ENCODE peak calls at places on chromosomes 3 and 15, in four cellular contexts. D is endodermal cell, T is fibroblast of lung, C is WERI-Rb-1. G is an unnamed sample.

GRCh38 chr15:67805871-67806538 is 19.3 kb upstream of the SKOR1 start:
- DNase-seq in D (no peak), C (no peak), T (no peak), G (no peak)

GRCh38 chr3:113695426-113695817 is 1.0 kb downstream of the USF3 start:
- DNase-seq in T (peak; percentile 44), C (no peak), D (no peak), G (no peak)

GRCh38 chr3:67388738-67389137 is 265.7 kb downstream of the SUCLG2 start:
- DNase-seq in T (no peak), C (no peak), D (no peak), G (no peak)

GRCh38 chr3:156509209-156510174 is 45.4 kb downstream of the SSR3 start:
- DNase-seq in D (no peak), C (no peak), T (peak; percentile 76), G (no peak)

GRCh38 chr3:144187531-144188230 is 216.1 kb downstream of the DIPK2A start:
- DNase-seq in D (no peak), C (no peak), T (peak; percentile 77), G (no peak)

GRCh38 chr15:84006467-84006866 is 229.1 kb upstream of the GOLGA6L4 start:
- DNase-seq in T (no peak), C (no peak), D (no peak), G (no peak)

GRCh38 chr15:78264304-78265136 is at the start of gene DNAJA4:
- DNase-seq in C (no peak), D (peak; percentile 74), T (peak; percentile 43), G (no peak)

GRCh38 chr3:95333826-95334225 is 1271.0 kb downstream of the NSUN3 start:
- DNase-seq in T (no peak), C (no peak), D (no peak), G (peak; percentile 36)

GRCh38 chr3:141769171-141769894 is 6.1 kb downstream of the GRK7 start:
- DNase-seq in D (peak; percentile 56), C (no peak), T (no peak), G (no peak)

GRCh38 chr15:35444557-35445204 is 101.3 kb downstream of the DPH6 start:
- DNase-seq in D (no peak), T (peak; percentile 77), C (no peak), G (peak; percentile 72)

GRCh38 chr15:37783290-37783689 is 151.2 kb upstream of the TMCO5A start:
- DNase-seq in D (no peak), T (peak; percentile 25), C (no peak), G (no peak)

GRCh38 chr15:69107025-69107620 is 53.3 kb upstream of the GLCE start:
- DNase-seq in T (no peak), C (no peak), D (no peak), G (no peak)

DNA sequence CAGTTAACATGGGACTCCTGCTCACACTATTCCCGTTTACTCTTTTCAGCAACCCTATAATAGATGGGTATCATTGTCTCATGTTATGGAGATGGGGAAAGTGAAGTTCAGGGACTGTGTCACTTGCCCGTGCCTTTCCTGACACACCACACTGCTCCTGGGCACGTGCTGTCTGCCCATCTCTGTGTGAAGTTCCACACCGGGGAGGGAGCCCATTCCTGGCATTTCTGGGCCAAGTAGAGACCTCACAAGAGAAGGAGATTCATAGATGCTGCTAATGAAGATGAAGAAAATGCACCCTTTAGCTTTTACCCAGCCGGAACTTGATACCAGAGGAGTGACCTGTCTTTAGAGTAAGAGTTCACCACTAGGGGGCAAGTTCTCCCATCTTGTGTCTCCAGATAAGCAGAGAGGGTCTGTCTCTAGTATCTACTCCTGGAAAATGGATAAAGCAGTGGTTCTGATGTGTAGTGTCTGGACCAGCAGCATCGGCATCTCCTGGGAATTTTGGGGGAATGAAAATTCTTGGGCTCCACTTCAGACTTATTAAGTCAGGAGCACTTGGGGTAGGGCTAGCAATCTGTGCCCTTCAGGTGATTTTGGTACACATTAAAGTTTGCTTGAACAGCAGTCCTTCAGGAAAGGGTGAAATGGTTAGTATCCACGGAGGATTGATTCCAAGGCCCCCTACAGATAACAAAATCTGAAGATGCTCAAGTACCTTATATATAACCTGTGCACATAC is 2.0 kb upstream of the TOPBP1 start:
- DNase-seq in C (peak; percentile 47), D (peak; percentile 70), T (peak; percentile 56), G (peak; percentile 61)
- H3K27ac ChIP-seq in C (no peak overlapping the region), D (no peak overlapping the region), T (no peak overlapping the region), G (no peak overlapping the region)

GRCh38 chr3:56771376-56771775 is 30.4 kb downstream of the ARHGEF3 start:
- DNase-seq in C (no peak), D (no peak), T (no peak), G (no peak)

GRCh38 chr3:56772926-56773587 is 28.7 kb downstream of the ARHGEF3 start:
- DNase-seq in C (no peak), T (no peak), D (no peak), G (no peak)

GRCh38 chr3:56775931-56776461 is 25.8 kb downstream of the ARHGEF3 start:
- DNase-seq in C (no peak), D (no peak), T (peak; percentile 39), G (no peak)

GRCh38 chr3:56775356-56775914 is 26.3 kb downstream of the ARHGEF3 start:
- DNase-seq in C (no peak), D (no peak), T (no peak), G (no peak)

GRCh38 chr3:56773588-56774330 is 28.0 kb downstream of the ARHGEF3 start:
- DNase-seq in C (peak; percentile 12), D (no peak), T (no peak), G (no peak)
- H3K4me3 ChIP-seq in C (no peak overlapping the region), D (no peak overlapping the region), T (no peak overlapping the region), G (no peak overlapping the region)

GRCh38 chr3:120428904-120429303 is 21.9 kb downstream of the FSTL1 start:
- DNase-seq in C (no peak), T (no peak), D (no peak), G (no peak)
- H3K27ac ChIP-seq in C (no peak overlapping the region), T (no peak overlapping the region), D (peak overlapping the region; percentile 85), G (no peak overlapping the region)

GRCh38 chr3:155227141-155227540 is 66.3 kb downstream of the STRIT1 start:
- DNase-seq in T (no peak), C (no peak), D (no peak), G (no peak)
- H3K4me3 ChIP-seq in T (no peak overlapping the region), C (no peak overlapping the region), D (no peak overlapping the region), G (no peak overlapping the region)

DNA sequence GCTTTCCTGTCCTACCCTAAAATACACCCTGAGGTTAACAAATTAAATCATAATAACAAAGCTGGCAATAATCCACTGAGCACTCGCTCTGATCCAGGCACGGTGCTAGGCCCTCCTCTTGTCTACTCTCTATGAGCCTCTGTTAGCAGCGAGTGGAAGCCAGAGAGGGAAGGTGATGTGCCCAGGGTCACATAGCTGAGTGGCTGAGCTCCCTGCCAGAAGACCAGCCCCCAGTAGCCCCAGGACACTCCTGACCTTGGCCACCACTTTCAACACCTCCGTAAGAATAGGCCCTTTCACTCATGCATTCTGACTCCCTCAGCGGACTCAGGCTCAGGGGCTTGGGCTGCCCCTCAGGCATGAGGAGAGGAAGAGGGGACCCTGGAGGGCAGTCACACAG is 9.5 kb upstream of the PRKCD start:
- DNase-seq in T (no peak), D (no peak), C (no peak), G (no peak)
- H3K27ac ChIP-seq in T (no peak overlapping the region), D (no peak overlapping the region), C (no peak overlapping the region), G (no peak overlapping the region)

G was measured in SJCRH30.